ENCODE peak calls at places on chromosomes 1 and 21, in four cellular contexts. G, Q, N and O are unnamed samples.

GRCh38 chr1:14945132-14946010 is 208.2 kb upstream of the TMEM51 start:
- DNase-seq in G (peak; percentile 94), Q (no peak), N (peak; percentile 65), O (no peak)

GRCh38 chr1:12339861-12340557 is 110.2 kb downstream of the VPS13D start:
- DNase-seq in G (no peak), Q (no peak), N (no peak), O (no peak)

GRCh38 chr1:77976433-77977076 is 2.3 kb downstream of the FUBP1 start:
- DNase-seq in G (no peak), Q (no peak), N (no peak), O (no peak)

GRCh38 chr1:232568331-232568852 is 61.5 kb downstream of the SIPA1L2 start:
- DNase-seq in G (peak; percentile 31), Q (no peak), N (no peak), O (no peak)

GRCh38 chr1:244830639-244831038 is 4.8 kb upstream of the COX20 start:
- DNase-seq in G (no peak), Q (no peak), N (no peak), O (no peak)

GRCh38 chr21:44455524-44456206 is 355 bp downstream of the LRRC3 start:
- DNase-seq in G (peak; percentile 16), Q (peak; percentile 53), N (no peak), O (peak; percentile 34)

GRCh38 chr1:226973898-226974543 is 33.9 kb downstream of the COQ8A start:
- DNase-seq in G (no peak), Q (no peak), N (no peak), O (no peak)

GRCh38 chr1:244053831-244054230 is 2.7 kb downstream of the ZBTB18 start:
- DNase-seq in G (no peak), Q (no peak), N (peak; percentile 55), O (no peak)

GRCh38 chr1:99737016-99737415 is 29.4 kb downstream of the FRRS1 start:
- DNase-seq in G (peak; percentile 69), Q (peak; percentile 88), N (peak; percentile 2), O (peak; percentile 45)

GRCh38 chr1:101338714-101339430 is 102.1 kb downstream of the S1PR1 start:
- DNase-seq in G (peak; percentile 19), Q (no peak), N (no peak), O (no peak)